ENCODE peak calls at places on chromosomes 16 and 17, in five cellular contexts. One of them, this sample, is unnamed.

GRCh38 chr16:8935989-8936388 is 27.7 kb downstream of the USP7 start:
- DNase-seq in epithelial cell of esophagus: no peak
- DNase-seq in activated CD4-positive, alpha-beta T cell treated with anti-CD3 and anti-CD28 coated beads for 24 hours: no peak
- DNase-seq in stimulated activated CD8-positive, alpha-beta memory T cell treated with anti-CD3 and anti-CD28 coated beads, Interleukin-4, amount 100 ng/mL, for 4 hours: no peak
- DNase-seq in GM19239: no peak
- DNase-seq in this sample: no peak

GRCh38 chr17:13750783-13751484 is 149.2 kb upstream of the HS3ST3A1 start:
- DNase-seq in epithelial cell of esophagus: no peak
- DNase-seq in activated CD4-positive, alpha-beta T cell treated with anti-CD3 and anti-CD28 coated beads for 24 hours: no peak
- DNase-seq in stimulated activated CD8-positive, alpha-beta memory T cell treated with anti-CD3 and anti-CD28 coated beads, Interleukin-4, amount 100 ng/mL, for 4 hours: no peak
- DNase-seq in GM19239: no peak
- DNase-seq in this sample: no peak

GRCh38 chr16:85206472-85207356 is 94.4 kb upstream of the CIBAR2 start:
- DNase-seq in epithelial cell of esophagus: no peak
- DNase-seq in activated CD4-positive, alpha-beta T cell treated with anti-CD3 and anti-CD28 coated beads for 24 hours: no peak
- DNase-seq in stimulated activated CD8-positive, alpha-beta memory T cell treated with anti-CD3 and anti-CD28 coated beads, Interleukin-4, amount 100 ng/mL, for 4 hours: no peak
- DNase-seq in GM19239: no peak
- DNase-seq in this sample: no peak

GRCh38 chr17:40349477-40350409 is 14.8 kb downstream of the GJD3 start:
- DNase-seq in epithelial cell of esophagus: peak; percentile 97
- DNase-seq in activated CD4-positive, alpha-beta T cell treated with anti-CD3 and anti-CD28 coated beads for 24 hours: no peak
- DNase-seq in stimulated activated CD8-positive, alpha-beta memory T cell treated with anti-CD3 and anti-CD28 coated beads, Interleukin-4, amount 100 ng/mL, for 4 hours: no peak
- DNase-seq in GM19239: no peak
- DNase-seq in this sample: no peak

GRCh38 chr17:74754832-74755231 is 6.4 kb downstream of the NHERF1 start:
- DNase-seq in epithelial cell of esophagus: no peak
- DNase-seq in activated CD4-positive, alpha-beta T cell treated with anti-CD3 and anti-CD28 coated beads for 24 hours: no peak
- DNase-seq in stimulated activated CD8-positive, alpha-beta memory T cell treated with anti-CD3 and anti-CD28 coated beads, Interleukin-4, amount 100 ng/mL, for 4 hours: no peak
- DNase-seq in GM19239: no peak
- DNase-seq in this sample: no peak

GRCh38 chr16:27748868-27749546 is 199.1 kb downstream of the KATNIP start:
- DNase-seq in epithelial cell of esophagus: peak; percentile 78
- DNase-seq in activated CD4-positive, alpha-beta T cell treated with anti-CD3 and anti-CD28 coated beads for 24 hours: no peak
- DNase-seq in stimulated activated CD8-positive, alpha-beta memory T cell treated with anti-CD3 and anti-CD28 coated beads, Interleukin-4, amount 100 ng/mL, for 4 hours: no peak
- DNase-seq in GM19239: peak; percentile 37
- DNase-seq in this sample: no peak

GRCh38 chr16:74480150-74481029 is 59.1 kb upstream of the CLEC18B start:
- DNase-seq in epithelial cell of esophagus: peak; percentile 83
- DNase-seq in activated CD4-positive, alpha-beta T cell treated with anti-CD3 and anti-CD28 coated beads for 24 hours: no peak
- DNase-seq in stimulated activated CD8-positive, alpha-beta memory T cell treated with anti-CD3 and anti-CD28 coated beads, Interleukin-4, amount 100 ng/mL, for 4 hours: no peak
- DNase-seq in GM19239: no peak
- DNase-seq in this sample: no peak

GRCh38 chr17:65093930-65094329 is 37.4 kb upstream of the GNA13 start:
- DNase-seq in epithelial cell of esophagus: no peak
- DNase-seq in activated CD4-positive, alpha-beta T cell treated with anti-CD3 and anti-CD28 coated beads for 24 hours: no peak
- DNase-seq in stimulated activated CD8-positive, alpha-beta memory T cell treated with anti-CD3 and anti-CD28 coated beads, Interleukin-4, amount 100 ng/mL, for 4 hours: no peak
- DNase-seq in GM19239: no peak
- DNase-seq in this sample: no peak

This sample was measured in stimulated activated effector memory CD8-positive, alpha-beta T cell treated with anti-CD3 and anti-CD28 coated beads, Interleukin-12 subunit alpha, Interleukin-12 subunit beta, amount 100 ng/mL, for 72 hours.